ENCODE peak calls at places on chromosomes 12 and 14, in six cellular contexts. S, I, B, P, U and X are unnamed samples. For H3K27me3, the result is how much of the 10 kb centered on the place peaks cover.

GRCh38 chr12:75633789-75634188 is 122.4 kb upstream of the KRR1 start:
- DNase-seq in U (no peak), S (no peak), B (no peak), P (no peak), I (no peak), X (no peak)

GRCh38 chr12:132316497-132317232 is 12.7 kb downstream of the GALNT9 start:
- DNase-seq in B (no peak), I (no peak), S (no peak), P (peak), U (no peak), X (no peak)

GRCh38 chr14:97707603-97708002 is 910.4 kb downstream of the VRK1 start:
- DNase-seq in S (no peak), P (no peak), I (no peak), U (no peak), B (no peak), X (no peak)

GRCh38 chr12:38890102-38890501 is 15.3 kb downstream of the CPNE8 start:
- DNase-seq in B (no peak), I (no peak), P (no peak), S (no peak), U (no peak), X (no peak)

GRCh38 chr12:49389092-49389703 is 21.9 kb downstream of the SPATS2 start:
- DNase-seq in P (peak), S (peak), I (no peak), U (no peak), B (no peak), X (no peak)

GRCh38 chr14:91810699-91811098 is 56.6 kb downstream of the TC2N start:
- DNase-seq in B (no peak), U (no peak), I (no peak), P (no peak), S (no peak), X (no peak)

GRCh38 chr14:105850853-105851581 is 324.6 kb downstream of the TMEM121 start:
- DNase-seq in P (peak), B (no peak), U (no peak), S (no peak), I (no peak), X (no peak)

GRCh38 chr12:64088431-64089349 is 133.4 kb downstream of the KICS2 start:
- DNase-seq in P (no peak), S (peak), U (peak), I (peak), B (peak), X (peak)

GRCh38 chr12:1917172-1918070 is 1.0 kb downstream of the CACNA2D4 start:
- DNase-seq in U (no peak), S (peak), B (no peak), I (no peak), P (no peak), X (no peak)
- TF ChIP-seq POLR2A in U (no peak), S (no peak), B (peak), I (no peak), P (no peak), X (no peak)

DNA sequence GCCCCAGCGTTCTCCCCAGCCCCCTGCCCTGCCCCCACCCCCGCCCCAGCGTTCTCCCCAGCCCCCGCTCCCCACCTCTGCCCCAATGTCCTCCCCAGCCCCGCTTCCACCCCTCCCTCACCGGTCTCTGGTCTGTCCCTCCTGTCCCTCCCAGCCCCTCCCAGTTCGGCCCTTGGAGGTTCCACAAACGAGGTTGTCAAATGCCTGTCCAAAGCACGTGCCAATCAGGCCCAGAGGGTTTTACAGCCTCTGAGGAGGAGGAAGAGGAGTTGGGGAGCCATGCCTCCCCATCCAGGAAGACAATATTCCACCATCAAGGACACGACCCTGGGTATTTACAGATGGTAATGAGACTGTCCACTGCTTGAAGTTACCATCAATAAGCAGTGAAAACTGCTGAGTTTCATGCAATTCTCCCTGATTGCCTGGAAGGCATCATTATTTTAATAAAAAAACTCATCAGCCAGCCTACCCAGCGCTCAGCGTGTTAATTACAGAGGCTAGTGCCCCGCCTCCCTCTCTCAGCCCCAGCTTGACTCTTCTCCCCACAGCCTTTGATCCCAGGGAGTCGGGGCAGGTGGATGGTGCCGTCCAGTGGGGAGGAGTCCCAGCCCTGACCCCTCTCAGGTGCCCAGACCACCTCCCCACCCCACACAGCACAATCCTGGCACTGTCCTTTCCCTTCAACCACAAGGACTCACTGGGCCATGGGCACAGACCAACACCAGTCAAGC is 30.6 kb upstream of the C14orf180 start:
- DNase-seq in B (no peak), U (no peak), P (no peak), I (peak), S (no peak), X (no peak)
- H3K27me3 ChIP-seq in B (under half), U (under half), P (under half), I (under half), S (under half), X (under half)

GRCh38 chr12:89289720-89290119 is 62.6 kb downstream of the DUSP6 start:
- DNase-seq in S (no peak), U (no peak), P (no peak), B (no peak), I (no peak), X (no peak)
- H3K4me3 ChIP-seq in S (no peak), U (no peak), P (no peak), B (no peak), I (no peak), X (no peak)

GRCh38 chr14:35046048-35046750 is at the start of gene FAM177A1:
- DNase-seq in S (peak), B (peak), I (peak), P (peak), U (peak), X (peak)
- TF ChIP-seq POLR2A in S (peak), B (peak), I (peak), P (peak), U (peak), X (peak)

DNA sequence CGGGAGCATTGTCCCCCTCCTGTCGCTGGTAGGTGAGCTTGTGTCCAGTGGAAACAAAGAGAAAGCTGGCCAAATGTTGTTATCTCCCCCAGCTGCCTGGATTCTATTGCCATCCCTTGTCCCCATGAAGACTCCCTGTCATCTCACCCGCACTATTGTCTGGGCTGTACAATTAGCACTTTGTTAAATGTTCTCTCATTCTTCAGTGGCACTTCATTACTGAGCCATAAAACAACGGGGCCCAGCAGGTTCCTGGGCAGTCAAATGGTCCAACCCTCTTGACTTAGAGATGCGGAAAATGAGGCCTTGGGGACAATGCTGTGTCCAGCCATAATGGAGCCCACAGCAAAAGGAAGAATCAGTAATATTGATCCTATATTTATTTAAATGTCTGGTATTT is 13.2 kb upstream of the COL2A1 start:
- DNase-seq in U (no peak), P (no peak), S (no peak), B (no peak), I (no peak), X (no peak)
- H3K27me3 ChIP-seq in U (under half), P (under half), S (under half), B (under half), I (under half), X (under half)

GRCh38 chr12:19261773-19262172 is 132.2 kb downstream of the PLEKHA5 start:
- DNase-seq in S (no peak), I (no peak), P (no peak), U (no peak), B (no peak), X (no peak)

DNA sequence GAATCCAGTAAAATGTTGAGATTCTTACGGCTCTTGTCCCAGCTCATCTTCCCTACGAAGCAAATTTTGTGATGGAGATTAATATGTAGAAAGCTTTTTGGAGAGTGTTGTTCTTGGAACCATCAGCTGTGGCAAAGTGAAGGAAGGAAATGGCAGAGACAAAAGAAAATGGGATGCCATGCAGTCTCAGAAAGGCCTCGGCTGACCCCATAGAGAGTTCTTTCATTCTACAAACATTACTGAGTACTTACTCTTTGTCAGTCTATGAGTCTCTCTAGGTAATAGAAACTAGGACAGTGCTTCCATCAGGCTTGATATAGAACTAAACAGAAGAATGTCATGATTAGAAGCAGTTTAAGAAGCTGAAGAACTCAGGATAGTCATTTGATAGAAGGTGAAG is 134.1 kb downstream of the PLEKHA5 start:
- DNase-seq in B (no peak), U (no peak), S (no peak), I (no peak), P (no peak), X (no peak)
- H3K4me3 ChIP-seq in B (no peak), U (no peak), S (no peak), I (no peak), P (no peak), X (no peak)

GRCh38 chr12:13345722-13346121 is 149.2 kb downstream of the EMP1 start:
- DNase-seq in S (no peak), P (no peak), U (no peak), I (no peak), B (no peak), X (no peak)

GRCh38 chr12:13350381-13350780 is 153.9 kb downstream of the EMP1 start:
- DNase-seq in I (no peak), U (no peak), B (no peak), P (no peak), S (no peak), X (no peak)

GRCh38 chr12:13350946-13351345 is 154.4 kb downstream of the EMP1 start:
- DNase-seq in S (no peak), P (no peak), B (no peak), I (no peak), U (no peak), X (no peak)

GRCh38 chr12:13347241-13348043 is 150.9 kb downstream of the EMP1 start:
- DNase-seq in P (no peak), I (no peak), U (no peak), S (no peak), B (no peak), X (no peak)

GRCh38 chr12:13348464-13348863 is 151.9 kb downstream of the EMP1 start:
- DNase-seq in B (no peak), I (no peak), S (no peak), U (no peak), P (no peak), X (no peak)
- TF ChIP-seq POLR2A in B (no peak), I (no peak), S (no peak), U (no peak), P (no peak), X (no peak)

GRCh38 chr14:57486767-57487379 is 6.8 kb downstream of the CCDC198 start:
- DNase-seq in U (no peak), I (no peak), S (no peak), B (no peak), P (no peak), X (no peak)
- H3K27me3 ChIP-seq in U (under half), I (under half), S (under half), B (under half), P (under half), X (under half)

DNA sequence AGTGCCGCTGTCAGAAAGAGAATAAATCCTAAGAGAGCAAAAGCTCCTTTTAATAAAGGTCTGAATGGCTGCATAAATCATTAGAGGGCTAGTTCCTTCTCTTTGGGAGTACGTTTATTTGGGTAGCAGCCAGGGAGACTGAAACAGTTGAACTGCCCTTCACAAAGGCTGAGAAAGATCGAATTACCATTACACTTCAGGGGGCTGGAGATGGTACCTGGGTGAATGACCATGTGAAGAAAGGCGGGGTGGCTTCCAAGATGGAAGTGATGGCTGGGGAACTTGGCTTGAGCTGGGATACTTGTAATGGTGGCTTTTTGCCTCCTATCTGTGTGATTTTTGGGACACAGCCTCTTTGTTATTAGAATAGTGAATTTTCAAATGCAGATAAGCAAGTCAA is 1.7 kb upstream of the FGD4 start:
- DNase-seq in B (no peak), U (no peak), I (no peak), P (no peak), S (no peak), X (no peak)
- H3K4me3 ChIP-seq in B (no peak), U (no peak), I (no peak), P (no peak), S (no peak), X (no peak)

DNA sequence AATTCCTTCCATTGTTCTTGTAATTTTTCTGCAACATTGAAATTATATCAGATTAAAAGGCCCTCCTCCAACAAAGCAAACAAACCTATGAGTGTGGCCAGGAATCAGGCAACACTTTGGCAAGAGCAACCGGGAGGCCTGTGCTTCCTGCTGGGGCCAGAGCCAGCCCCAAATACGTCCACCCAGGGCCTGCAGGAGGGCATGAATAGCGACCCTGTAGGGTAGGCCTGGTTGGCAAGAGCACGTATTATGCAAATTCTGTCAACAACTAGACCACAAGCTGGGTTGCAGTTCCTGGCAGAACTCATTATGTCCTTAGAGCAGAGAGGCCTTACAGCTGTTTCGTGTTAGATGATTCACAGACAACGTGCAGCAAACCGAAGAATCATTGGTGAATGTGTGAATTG is 26.9 kb upstream of the LGALS3 start:
- DNase-seq in B (peak), I (peak), P (peak), S (peak), U (peak), X (peak)
- TF ChIP-seq POLR2A in B (no peak), I (no peak), P (no peak), S (no peak), U (peak), X (peak)